ENCODE peak calls at places on chromosome 21, in four cellular contexts. J is K562, H is HepG2, P is GM12878. O is an unnamed sample.

GRCh38 chr21:41964171-41964570 is 10.4 kb upstream of the C2CD2 start:
- DNase-seq in J (no peak), P (no peak), H (no peak), O (no peak)

GRCh38 chr21:26130249-26130896 is 40.2 kb downstream of the APP start:
- DNase-seq in P (no peak), H (no peak), J (no peak), O (no peak)

GRCh38 chr21:42443876-42444744 is 40.4 kb downstream of the UBASH3A start:
- DNase-seq in P (no peak), H (no peak), J (no peak), O (no peak)

GRCh38 chr21:25639167-25639921 is at the start of gene JAM2:
- DNase-seq in J (no peak), H (no peak), P (no peak), O (peak; percentile 78)

GRCh38 chr21:31630062-31630711 is 29.3 kb upstream of the SOD1 start:
- DNase-seq in P (no peak), J (no peak), H (peak; percentile 3), O (no peak)

GRCh38 chr21:31108969-31109368 is 70.7 kb upstream of the KRTAP19-8 start:
- DNase-seq in J (no peak), P (no peak), H (no peak), O (no peak)

GRCh38 chr21:42746593-42747266 is 93.3 kb downstream of the PDE9A start:
- DNase-seq in P (no peak), H (no peak), J (no peak), O (no peak)

GRCh38 chr21:38241029-38241740 is 15.6 kb upstream of the KCNJ15 start:
- DNase-seq in P (no peak), H (no peak), J (no peak), O (no peak)

GRCh38 chr21:17463441-17463840 is 49.4 kb upstream of the CXADR start:
- DNase-seq in H (peak; percentile 40), J (no peak), P (no peak), O (no peak)

GRCh38 chr21:41565550-41565949 is 57.6 kb upstream of the TMPRSS2 start:
- DNase-seq in P (no peak), H (no peak), J (no peak), O (no peak)

GRCh38 chr21:41411449-41412089 is 14.5 kb upstream of the MX1 start:
- DNase-seq in P (peak; percentile 40), H (peak; percentile 9), J (no peak), O (no peak)

GRCh38 chr21:46234436-46234950 is 5.9 kb upstream of the LSS start:
- DNase-seq in H (no peak), J (no peak), P (no peak), O (no peak)

GRCh38 chr21:34181418-34181817 is 108.0 kb downstream of the MRPS6 start:
- DNase-seq in J (no peak), H (no peak), P (no peak), O (no peak)
- TF ChIP-seq SP1 in J (no peak), H (no peak), P (no peak), O (no peak)

GRCh38 chr21:45123440-45123839 is 49.1 kb downstream of the ADARB1 start:
- DNase-seq in H (peak; percentile 53), P (no peak), J (no peak), O (no peak)

GRCh38 chr21:45122432-45123132 is 48.2 kb downstream of the ADARB1 start:
- DNase-seq in H (no peak), J (no peak), P (no peak), O (no peak)

GRCh38 chr21:45118099-45118498 is 43.7 kb downstream of the ADARB1 start:
- DNase-seq in J (no peak), P (no peak), H (no peak), O (no peak)

GRCh38 chr21:45119812-45120211 is 45.4 kb downstream of the ADARB1 start:
- DNase-seq in J (no peak), H (no peak), P (no peak), O (no peak)

DNA sequence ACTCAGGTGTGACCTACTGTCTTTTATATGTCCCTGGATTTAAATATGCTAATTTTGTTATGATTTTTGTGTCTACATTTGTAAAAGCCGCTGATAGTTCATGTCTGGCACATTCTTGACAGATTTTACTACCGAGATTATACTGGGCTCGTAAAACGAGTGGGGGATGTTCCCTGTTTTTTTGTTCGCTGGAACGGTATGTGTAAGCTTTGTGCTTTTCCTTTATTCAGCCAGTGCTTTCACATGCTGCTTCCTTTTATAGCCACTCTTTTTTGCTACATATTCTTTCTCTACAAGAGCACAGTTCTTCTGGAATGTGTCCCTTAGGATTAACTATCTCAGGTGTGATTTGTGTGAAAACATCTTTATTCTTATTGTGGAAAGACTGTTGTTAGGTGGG is 46.6 kb downstream of the ADARB1 start:
- DNase-seq in J (no peak), H (no peak), P (no peak), O (peak; percentile 50)
- TF ChIP-seq FOXK2 in J (no peak), H (no peak), P (no peak), O (no peak)

DNA sequence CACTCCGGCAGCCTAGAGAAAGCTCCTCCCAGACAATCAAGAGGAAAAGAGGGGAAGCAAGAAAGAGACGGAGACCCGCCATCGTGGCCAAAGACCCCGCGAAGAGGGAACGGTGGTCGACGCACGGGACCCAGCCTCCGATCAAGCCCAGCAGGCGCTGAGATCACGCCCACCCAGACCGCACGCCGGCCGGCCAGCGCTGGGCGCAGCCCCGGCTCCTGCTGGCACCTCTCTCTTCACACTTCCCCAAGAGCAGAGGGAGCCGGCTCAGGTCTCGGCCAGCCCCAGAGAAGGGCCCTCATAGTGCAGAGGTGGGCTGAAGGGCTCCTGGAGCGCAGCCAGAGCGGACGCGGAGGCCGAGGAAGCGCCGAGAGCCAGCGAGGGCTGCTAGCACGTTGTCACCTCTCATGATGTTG is 918.4 kb upstream of the ADAMTS5 start:
- DNase-seq in P (no peak), H (no peak), J (no peak), O (no peak)
- TF ChIP-seq SP1 in P (no peak), H (no peak), J (no peak), O (no peak)

GRCh38 chr21:36104306-36105300 is 30.3 kb upstream of the CBR3 start:
- DNase-seq in J (peak; percentile 40), P (no peak), H (no peak), O (peak; percentile 59)
- TF ChIP-seq FOXK2 in J (no peak), P (no peak), H (no peak), O (no peak)

GRCh38 chr21:29613021-29613420 is 314.3 kb downstream of the BACH1 start:
- DNase-seq in P (no peak), J (peak; percentile 34), H (no peak), O (no peak)

GRCh38 chr21:29610960-29611359 is 312.2 kb downstream of the BACH1 start:
- DNase-seq in H (no peak), J (no peak), P (no peak), O (no peak)

DNA sequence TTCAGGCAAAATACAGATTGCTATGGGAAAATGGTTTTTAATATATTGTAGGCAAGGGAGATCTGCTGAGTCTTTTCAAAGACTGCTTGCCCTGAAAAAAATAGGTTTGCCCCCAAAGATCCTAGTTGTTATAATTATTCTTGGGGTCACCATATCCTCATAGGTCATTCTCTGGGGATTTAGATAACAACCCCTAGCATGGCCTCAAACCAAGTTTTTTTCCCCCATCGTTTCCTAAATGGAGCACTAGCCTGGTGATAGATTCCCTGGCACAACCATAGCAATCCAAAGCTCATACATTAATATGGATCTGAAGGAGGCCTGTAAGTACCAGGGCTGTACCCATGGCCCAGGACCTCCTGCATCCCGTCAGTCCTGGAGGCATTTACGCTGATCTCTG is 315.2 kb downstream of the BACH1 start:
- DNase-seq in J (no peak), P (no peak), H (no peak), O (no peak)
- TF ChIP-seq SP1 in J (no peak), P (no peak), H (no peak), O (no peak)

GRCh38 chr21:44833663-44834062 is 15.8 kb upstream of the SUMO3 start:
- DNase-seq in J (no peak), H (no peak), P (no peak), O (no peak)

GRCh38 chr21:44836349-44836665 is 18.4 kb upstream of the SUMO3 start:
- DNase-seq in H (no peak), J (no peak), P (no peak), O (no peak)

GRCh38 chr21:44834231-44834950 is 16.5 kb upstream of the SUMO3 start:
- DNase-seq in H (no peak), P (no peak), J (no peak), O (no peak)

GRCh38 chr21:44835647-44835973 is 17.7 kb upstream of the SUMO3 start:
- DNase-seq in J (no peak), H (no peak), P (no peak), O (no peak)

GRCh38 chr21:44834951-44835646 is 17.2 kb upstream of the SUMO3 start:
- DNase-seq in P (no peak), H (no peak), J (peak; percentile 58), O (no peak)
- TF ChIP-seq FOXK2 in P (no peak), H (no peak), J (no peak), O (no peak)

DNA sequence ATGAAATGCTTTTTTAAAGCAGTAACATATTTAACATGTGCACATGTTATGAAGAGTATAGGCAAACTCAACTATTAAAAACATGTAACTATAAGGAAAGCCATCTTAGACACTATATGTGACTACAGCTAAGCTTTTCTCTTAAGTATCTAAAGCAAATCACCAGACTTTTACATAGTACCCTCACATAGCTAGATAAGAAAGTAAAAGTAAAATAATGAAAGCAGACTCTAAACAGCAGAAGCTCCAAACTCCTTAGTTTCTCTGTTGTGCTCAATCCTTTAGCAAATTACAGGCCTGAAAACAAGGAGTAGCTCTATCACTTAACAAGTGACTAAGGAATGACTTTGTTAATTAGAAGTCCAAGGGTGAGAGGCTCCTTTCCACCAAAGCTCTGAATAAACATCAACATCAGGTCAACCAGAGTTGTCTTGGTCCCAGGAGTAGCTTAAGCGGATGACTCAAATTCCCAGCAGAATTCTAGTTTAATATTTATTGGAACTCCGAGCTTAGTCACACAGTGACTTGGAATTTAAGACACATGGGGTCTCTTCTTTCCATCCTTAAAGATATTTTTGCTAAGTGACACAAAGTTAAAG is 6.0 kb downstream of the NRIP1 start:
- DNase-seq in H (no peak), J (peak; percentile 25), P (no peak), O (no peak)
- TF ChIP-seq SP1 in H (no peak), J (no peak), P (no peak), O (no peak)